ENCODE peak calls at places on chromosomes 2 and 18, in four cellular contexts. T, H, R and G are unnamed samples. For H3K4me1, the result is how much of the 10 kb centered on the place peaks cover.

GRCh38 chr18:75211002-75211621 is 515 bp downstream of the TSHZ1 start:
- DNase-seq in T (no peak), H (no peak), R (peak), G (no peak)

GRCh38 chr2:210537021-210537650 is 19.3 kb upstream of the CPS1 start:
- DNase-seq in T (no peak), H (no peak), R (no peak), G (no peak)

GRCh38 chr2:169254774-169255173 is 107.6 kb downstream of the LRP2 start:
- DNase-seq in T (no peak), H (no peak), R (no peak), G (no peak)

GRCh38 chr2:197706839-197707207 is 1.7 kb downstream of the MARS2 start:
- DNase-seq in T (no peak), H (peak), R (no peak), G (no peak)

GRCh38 chr18:4250141-4250540 is 205.0 kb downstream of the DLGAP1 start:
- DNase-seq in T (no peak), H (no peak), R (no peak), G (no peak)

GRCh38 chr2:55026202-55026601 is 24.0 kb downstream of the RTN4 start:
- DNase-seq in T (no peak), H (no peak), R (peak), G (no peak)

GRCh38 chr2:1487758-1488715 is 74.8 kb downstream of the TPO start:
- DNase-seq in T (no peak), H (no peak), R (no peak), G (no peak)

GRCh38 chr18:14959550-14959949 is 211.6 kb downstream of the ANKRD30B start:
- DNase-seq in T (no peak), H (no peak), R (no peak), G (no peak)

GRCh38 chr18:3447035-3447894 is 2.7 kb upstream of the TGIF1 start:
- DNase-seq in T (no peak), H (peak), R (no peak), G (no peak)

GRCh38 chr2:188937228-188938220 is 36.6 kb upstream of the COL3A1 start:
- DNase-seq in T (no peak), H (no peak), R (no peak), G (no peak)

GRCh38 chr18:21291106-21291505 is 49.1 kb downstream of the GREB1L start:
- DNase-seq in T (no peak), H (no peak), R (no peak), G (no peak)

GRCh38 chr2:29518988-29519925 is 402.1 kb downstream of the ALK start:
- DNase-seq in T (no peak), H (no peak), R (no peak), G (no peak)

GRCh38 chr2:205141381-205141780 is 540.9 kb upstream of the NRP2 start:
- DNase-seq in T (no peak), H (no peak), R (no peak), G (no peak)

GRCh38 chr2:26970928-26971627 is 641 bp downstream of the MAPRE3 start:
- DNase-seq in T (no peak), H (peak), R (no peak), G (peak)

GRCh38 chr18:55346387-55346786 is 241.6 kb downstream of the TCF4 start:
- DNase-seq in T (no peak), H (no peak), R (no peak), G (no peak)

GRCh38 chr2:241507430-241508239 is 749 bp downstream of the STK25 start:
- DNase-seq in T (no peak), H (peak), R (peak), G (no peak)

GRCh38 chr2:160207271-160207670 is 7.2 kb upstream of the ITGB6 start:
- DNase-seq in T (no peak), H (no peak), R (no peak), G (no peak)

GRCh38 chr18:36819621-36820020 is 9.2 kb downstream of the TPGS2 start:
- DNase-seq in T (no peak), H (no peak), R (no peak), G (no peak)

GRCh38 chr18:40046596-40046995 is 1908.4 kb upstream of the PIK3C3 start:
- DNase-seq in T (no peak), H (no peak), R (no peak), G (no peak)

GRCh38 chr2:179932786-179933185 is 71.4 kb upstream of the ZNF385B start:
- DNase-seq in T (no peak), H (no peak), R (no peak), G (no peak)

GRCh38 chr2:55138546-55139288 is 88.5 kb upstream of the RTN4 start:
- DNase-seq in T (no peak), H (no peak), R (no peak), G (no peak)

GRCh38 chr18:26549486-26550435 is 1.4 kb upstream of the KCTD1 start:
- DNase-seq in T (peak), H (no peak), R (peak), G (no peak)

GRCh38 chr2:231297108-231297908 is 98.2 kb upstream of the B3GNT7 start:
- DNase-seq in T (peak), H (peak), R (peak), G (peak)

GRCh38 chr2:43461461-43462073 is 134.3 kb downstream of the THADA start:
- DNase-seq in T (no peak), H (no peak), R (no peak), G (no peak)

GRCh38 chr18:76442413-76443171 is 52.5 kb downstream of the ZNF516 start:
- DNase-seq in T (no peak), H (no peak), R (no peak), G (no peak)

GRCh38 chr2:174699993-174700766 is 64.1 kb downstream of the CHRNA1 start:
- DNase-seq in T (peak), H (peak), R (peak), G (no peak)

GRCh38 chr2:72983500-72984039 is 66.3 kb downstream of the EMX1 start:
- DNase-seq in T (no peak), H (no peak), R (peak), G (no peak)

GRCh38 chr2:215635788-215636139 is 199.9 kb upstream of the FN1 start:
- DNase-seq in T (no peak), H (no peak), R (peak), G (no peak)

GRCh38 chr2:58098254-58099096 is 51.9 kb downstream of the VRK2 start:
- DNase-seq in T (no peak), H (no peak), R (no peak), G (no peak)

GRCh38 chr2:140775426-140775825 is 1355.4 kb downstream of the LRP1B start:
- DNase-seq in T (no peak), H (no peak), R (no peak), G (no peak)

DNA sequence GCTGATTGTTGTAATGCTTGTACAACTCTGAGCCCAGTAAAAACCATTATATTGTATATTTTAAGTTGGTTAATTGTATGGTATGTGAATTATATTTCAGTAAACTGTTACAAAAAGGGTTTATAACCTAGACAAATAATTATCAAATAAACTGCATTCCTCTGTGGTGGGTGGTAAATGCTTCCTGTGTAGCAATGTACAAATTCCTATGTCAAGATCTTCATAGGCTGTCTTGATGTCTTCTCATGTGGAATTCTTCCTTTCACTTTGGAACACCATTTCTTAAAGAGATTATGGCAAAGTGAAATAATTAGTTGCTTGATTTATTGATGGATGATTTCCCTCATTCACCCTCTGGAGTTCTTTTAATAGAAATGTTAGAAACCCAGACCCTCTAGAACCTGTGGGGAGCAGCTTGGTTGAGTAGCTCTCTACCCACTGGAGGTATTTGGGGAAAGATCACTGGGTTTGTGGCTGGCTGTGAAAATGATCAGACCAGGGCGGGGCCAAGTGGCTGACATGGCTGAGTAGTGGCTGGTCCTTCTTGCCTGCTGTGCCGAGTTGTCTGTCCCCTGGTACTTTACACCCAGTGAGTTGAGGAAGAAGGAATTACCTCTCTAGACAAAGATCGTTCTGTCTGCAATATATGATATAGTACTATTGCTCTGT is 22.4 kb upstream of the MGAT5 start:
- DNase-seq in T (no peak), H (no peak), R (no peak), G (no peak)
- H3K4me1 ChIP-seq in T (under half), H (under half), R (under half), G (under half)

DNA sequence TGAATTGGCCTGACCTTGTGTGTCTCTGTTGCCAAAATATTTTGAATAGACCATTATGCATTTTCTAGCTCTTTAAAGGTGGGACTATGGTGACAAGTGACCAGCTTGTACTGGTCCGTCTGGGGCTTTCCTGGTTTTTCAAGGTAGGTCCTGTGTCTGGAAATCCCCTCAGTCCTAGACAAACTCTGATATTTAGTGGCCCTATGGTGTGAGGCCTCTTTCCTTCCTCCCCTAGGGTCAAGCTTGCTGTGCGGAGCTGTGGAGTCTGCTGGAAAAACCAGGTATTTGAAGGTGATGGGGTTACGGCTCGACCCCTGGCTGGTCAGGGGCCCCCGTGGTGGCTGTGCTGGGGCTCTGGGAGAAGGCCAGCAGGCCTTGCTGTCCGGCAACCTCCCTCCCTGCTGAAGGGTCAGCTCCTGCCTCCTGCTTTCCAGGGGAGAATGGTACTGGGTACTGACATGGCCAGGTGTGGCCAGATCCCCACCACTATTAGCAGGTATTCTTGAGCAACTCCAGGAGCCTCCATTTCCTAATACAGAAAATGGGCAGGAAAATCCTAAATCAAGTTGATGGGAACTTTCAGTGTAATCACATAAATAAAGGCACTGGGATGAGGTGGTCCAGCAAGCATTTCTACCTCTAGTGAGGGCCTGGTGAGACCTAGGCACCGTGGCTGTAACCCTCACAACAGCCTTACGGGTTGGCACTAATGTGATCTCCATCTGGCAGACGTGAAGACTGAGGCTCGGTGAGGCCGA is 86.2 kb upstream of the HS6ST1 start:
- DNase-seq in T (no peak), H (no peak), R (no peak), G (no peak)
- TF ChIP-seq YY1 in T (no peak), H (no peak), R (no peak), G (no peak)

DNA sequence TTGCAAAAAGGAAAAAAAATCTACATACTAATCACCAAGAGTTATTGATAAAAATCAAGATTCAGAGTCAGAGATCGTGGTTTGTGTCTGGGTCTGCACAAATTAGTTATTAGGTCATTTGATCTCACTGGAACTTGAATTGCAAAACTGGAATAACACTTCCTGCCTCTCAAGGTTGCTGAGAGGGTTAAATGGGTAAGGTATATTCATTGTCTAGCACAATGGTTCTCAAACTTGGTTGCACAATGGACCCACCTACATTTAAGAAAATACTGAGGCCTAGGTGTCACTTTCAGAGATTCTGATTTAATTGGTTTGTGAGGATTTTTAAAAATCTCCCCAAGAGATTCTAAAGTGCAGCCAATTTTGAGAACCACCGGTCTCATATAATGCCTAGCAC is 84.8 kb downstream of the COBLL1 start:
- DNase-seq in T (no peak), H (no peak), R (peak), G (no peak)
- TF ChIP-seq ZNF274 in T (no peak), H (no peak), R (no peak), G (no peak)

DNA sequence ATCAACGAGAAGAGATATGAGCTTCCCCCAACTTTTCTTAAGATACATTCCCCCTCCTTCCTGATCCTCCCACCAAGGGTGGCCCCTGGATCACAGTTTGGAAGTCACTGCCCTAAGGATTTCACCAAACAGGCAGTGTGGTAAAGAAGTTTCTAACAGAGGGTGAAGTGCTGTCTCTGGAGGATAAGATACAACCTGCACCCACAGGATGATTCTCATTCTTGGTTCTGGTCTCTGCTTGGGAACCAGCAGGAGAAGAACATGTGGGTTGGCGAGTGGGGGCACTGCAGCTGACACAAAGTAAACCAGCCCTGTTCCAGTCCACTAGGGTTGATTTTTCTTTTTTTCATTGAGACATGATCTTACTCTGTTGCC is 9.3 kb downstream of the NFE2L2 start:
- DNase-seq in T (no peak), H (peak), R (no peak), G (no peak)
- H3K4me1 ChIP-seq in T (half or more), H (half or more), R (half or more), G (under half)

DNA sequence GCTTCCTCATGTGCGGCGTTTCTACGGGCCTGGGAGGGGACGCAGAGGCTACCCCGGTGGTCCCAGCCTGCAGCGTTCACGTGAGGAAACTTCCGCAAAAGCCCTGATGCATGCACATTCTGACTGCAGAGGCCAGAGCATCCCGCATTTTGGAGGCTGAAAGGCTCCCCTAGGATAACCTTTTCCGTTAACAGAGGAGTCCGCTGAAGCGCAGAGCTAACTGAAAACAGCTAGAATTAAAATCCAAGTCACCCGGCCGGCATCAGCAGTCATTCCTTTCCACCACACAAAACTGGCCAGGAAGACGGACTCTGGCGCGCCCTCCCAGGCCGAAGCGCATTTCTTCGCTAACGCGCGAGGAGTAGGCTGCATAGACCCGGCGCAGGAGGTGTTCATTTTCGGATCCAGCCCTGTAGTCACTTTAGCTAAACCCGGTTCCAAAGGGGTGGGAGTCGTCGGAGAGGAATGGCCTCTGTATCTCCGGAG is 747 bp upstream of the TUBB6 start:
- DNase-seq in T (no peak), H (no peak), R (no peak), G (no peak)
- TF ChIP-seq YY1 in T (no peak), H (no peak), R (no peak), G (no peak)

GRCh38 chr2:219001100-219001576 is 7.9 kb upstream of the CRYBA2 start:
- DNase-seq in T (no peak), H (no peak), R (no peak), G (no peak)

GRCh38 chr2:219001577-219002394 is 8.6 kb upstream of the CRYBA2 start:
- DNase-seq in T (peak), H (peak), R (peak), G (no peak)

GRCh38 chr2:219003267-219003634 is 10.0 kb upstream of the CRYBA2 start:
- DNase-seq in T (no peak), H (no peak), R (no peak), G (no peak)

GRCh38 chr2:219003979-219004378 is 10.8 kb upstream of the CRYBA2 start:
- DNase-seq in T (no peak), H (no peak), R (no peak), G (no peak)

GRCh38 chr2:219002395-219003266 is 9.4 kb upstream of the CRYBA2 start:
- DNase-seq in T (peak), H (peak), R (peak), G (peak)
- TF ChIP-seq ZNF274 in T (no peak), H (no peak), R (no peak), G (no peak)

GRCh38 chr2:102116675-102117471 is 25.7 kb upstream of the IL1R1 start:
- DNase-seq in T (no peak), H (no peak), R (no peak), G (no peak)

GRCh38 chr2:102114290-102114721 is 28.2 kb upstream of the IL1R1 start:
- DNase-seq in T (no peak), H (no peak), R (peak), G (no peak)

GRCh38 chr2:102112692-102113665 is 29.6 kb upstream of the IL1R1 start:
- DNase-seq in T (no peak), H (no peak), R (no peak), G (no peak)

GRCh38 chr2:102117488-102117887 is 25.1 kb upstream of the IL1R1 start:
- DNase-seq in T (no peak), H (no peak), R (no peak), G (no peak)

DNA sequence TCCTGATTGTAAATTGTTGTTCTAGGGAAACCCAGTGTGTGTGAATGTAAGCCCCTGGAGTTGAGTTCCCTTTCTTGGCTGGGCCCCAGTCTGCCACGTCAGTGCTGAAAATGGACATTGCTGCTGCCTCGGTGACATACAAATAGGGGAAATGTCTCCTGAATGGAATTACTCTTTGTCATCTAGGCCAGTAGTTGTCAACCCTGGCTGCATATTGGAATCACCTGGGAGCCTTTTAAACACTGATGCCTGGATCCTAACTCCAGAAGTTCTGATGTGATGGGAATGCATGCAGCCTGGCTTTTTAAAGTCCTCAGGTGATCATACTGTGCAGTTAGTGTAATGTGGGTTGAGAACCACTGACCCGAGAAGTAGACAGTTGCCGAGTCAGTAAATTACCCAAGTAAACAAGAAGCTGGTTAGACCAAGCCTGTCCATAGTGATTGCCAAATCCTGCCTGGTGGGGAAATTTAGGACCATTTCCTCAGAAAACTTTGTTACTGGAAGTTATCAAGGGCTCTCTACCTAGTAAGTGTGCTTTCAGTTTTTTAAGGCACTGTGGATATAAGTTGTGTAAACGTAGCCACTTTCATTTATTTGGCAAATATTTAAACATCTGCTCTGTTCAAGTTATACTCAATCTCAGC is 27.6 kb upstream of the IL1R1 start:
- DNase-seq in T (no peak), H (no peak), R (peak), G (no peak)
- H3K4me1 ChIP-seq in T (under half), H (under half), R (half or more), G (under half)

GRCh38 chr2:223759569-223760430 is 77.6 kb downstream of the AP1S3 start:
- DNase-seq in T (peak), H (no peak), R (peak), G (no peak)
- TF ChIP-seq YY1 in T (peak), H (no peak), R (no peak), G (no peak)